ENCODE peak calls at places on chromosomes 3 and 15, in eight cellular contexts. I is ovary, O is adrenal gland, B is body of pancreas, T is Peyer's patch, S is GM12878, X is uterus, V is transverse colon. Q is an unnamed sample. For H3K36me3, the result is how much of the 10 kb centered on the place peaks cover.

GRCh38 chr3:29363110-29363509 is 82.2 kb downstream of the RBMS3 start:
- DNase-seq in I (no peak), O (no peak), B (no peak), T (no peak), S (no peak), X (no peak), V (no peak), Q (no peak)

GRCh38 chr3:66475386-66476020 is 25.3 kb downstream of the LRIG1 start:
- DNase-seq in I (no peak), O (no peak), B (peak), T (no peak), S (no peak), X (no peak), V (no peak), Q (no peak)

GRCh38 chr15:34213690-34214089 is 3.8 kb upstream of the KATNBL1 start:
- DNase-seq in I (no peak), O (no peak), B (no peak), T (no peak), S (no peak), X (no peak), V (no peak), Q (no peak)

GRCh38 chr15:100849021-100849831 is 30.4 kb upstream of the ALDH1A3 start:
- DNase-seq in I (peak), O (no peak), B (peak), T (peak), S (no peak), X (peak), V (peak), Q (peak)

GRCh38 chr3:147493666-147494065 is 84.5 kb downstream of the ZIC1 start:
- DNase-seq in I (no peak), O (no peak), B (no peak), T (no peak), S (no peak), X (no peak), V (no peak), Q (no peak)

GRCh38 chr3:31918179-31919165 is 62.6 kb downstream of the OSBPL10 start:
- DNase-seq in I (no peak), O (no peak), B (no peak), T (no peak), S (peak), X (no peak), V (no peak), Q (no peak)

GRCh38 chr3:121155023-121155422 is 247.0 kb downstream of the STXBP5L start:
- DNase-seq in I (no peak), O (no peak), B (no peak), T (no peak), S (no peak), X (no peak), V (no peak), Q (no peak)

GRCh38 chr15:79812536-79812935 is 84.3 kb downstream of the MTHFS start:
- DNase-seq in I (no peak), O (no peak), B (no peak), T (no peak), S (no peak), X (no peak), V (no peak), Q (no peak)

GRCh38 chr3:732326-732928 is 360.4 kb upstream of the CNTN6 start:
- DNase-seq in I (no peak), O (no peak), B (no peak), T (no peak), S (no peak), X (no peak), V (no peak), Q (no peak)

GRCh38 chr3:73497646-73498406 is 126.9 kb downstream of the PDZRN3 start:
- DNase-seq in I (no peak), O (no peak), B (no peak), T (no peak), S (no peak), X (no peak), V (no peak), Q (no peak)

GRCh38 chr3:195905970-195906864 is 2.1 kb downstream of the TNK2 start:
- DNase-seq in I (no peak), O (no peak), B (no peak), T (no peak), S (no peak), X (no peak), V (no peak), Q (no peak)

GRCh38 chr15:91981802-91982201 is 128.3 kb downstream of the SLCO3A1 start:
- DNase-seq in I (no peak), O (no peak), B (no peak), T (no peak), S (no peak), X (no peak), V (no peak), Q (no peak)

GRCh38 chr3:190081387-190081786 is 39.3 kb downstream of the P3H2 start:
- DNase-seq in I (no peak), O (no peak), B (no peak), T (no peak), S (no peak), X (no peak), V (no peak), Q (no peak)

GRCh38 chr3:11530153-11530721 is 113.5 kb downstream of the VGLL4 start:
- DNase-seq in I (peak), O (no peak), B (no peak), T (no peak), S (no peak), X (no peak), V (no peak), Q (no peak)

GRCh38 chr3:15327941-15328340 is 4.4 kb downstream of the SH3BP5 start:
- DNase-seq in I (no peak), O (peak), B (no peak), T (peak), S (no peak), X (peak), V (peak), Q (no peak)

GRCh38 chr3:55244247-55244646 is 242.9 kb downstream of the WNT5A start:
- DNase-seq in I (no peak), O (no peak), B (peak), T (no peak), S (no peak), X (no peak), V (no peak), Q (no peak)

GRCh38 chr3:160003520-160004128 is 15.0 kb downstream of the IL12A start:
- DNase-seq in I (no peak), O (peak), B (peak), T (peak), S (no peak), X (no peak), V (peak), Q (no peak)

GRCh38 chr3:120824613-120825012 is 82.1 kb downstream of the GTF2E1 start:
- DNase-seq in I (no peak), O (no peak), B (no peak), T (no peak), S (no peak), X (no peak), V (no peak), Q (no peak)

GRCh38 chr3:32313723-32314473 is 75.4 kb downstream of the CMTM8 start:
- DNase-seq in I (no peak), O (no peak), B (no peak), T (no peak), S (no peak), X (no peak), V (no peak), Q (no peak)

GRCh38 chr3:93931597-93932229 is 42.0 kb downstream of the PROS1 start:
- DNase-seq in I (no peak), O (no peak), B (no peak), T (no peak), S (no peak), X (no peak), V (no peak), Q (no peak)

GRCh38 chr3:33186524-33187367 is 31.9 kb downstream of the SUSD5 start:
- DNase-seq in I (no peak), O (no peak), B (no peak), T (no peak), S (no peak), X (no peak), V (no peak), Q (no peak)

GRCh38 chr15:39115379-39116057 is 465.4 kb upstream of the THBS1 start:
- DNase-seq in I (no peak), O (no peak), B (no peak), T (no peak), S (no peak), X (no peak), V (no peak), Q (no peak)
- TF ChIP-seq CTCF in I (no peak), O (no peak), B (no peak), T (no peak), S (no peak), X (no peak), V (no peak), Q (no peak)

GRCh38 chr3:180947761-180948390 is 35.4 kb downstream of the FXR1 start:
- DNase-seq in I (no peak), O (no peak), B (no peak), T (no peak), S (no peak), X (no peak), V (no peak), Q (no peak)
- H3K36me3 ChIP-seq in I (under half), O (half or more), B (under half), T (half or more), S (under half), X (under half), V (under half), Q (under half)

GRCh38 chr3:191328963-191329653 is at the start of gene CCDC50:
- DNase-seq in I (peak), O (peak), B (peak), T (peak), S (no peak), X (peak), V (peak), Q (peak)
- TF ChIP-seq POLR2A in I (peak), O (no peak), B (peak), T (peak), S (peak), X (peak), V (peak), Q (no peak)

GRCh38 chr3:168095611-168096209 is at the start of gene GOLIM4:
- DNase-seq in I (peak), O (peak), B (peak), T (peak), S (peak), X (peak), V (peak), Q (peak)
- TF ChIP-seq CTCF in I (no peak), O (no peak), B (no peak), T (peak), S (peak), X (peak), V (no peak), Q (no peak)

DNA sequence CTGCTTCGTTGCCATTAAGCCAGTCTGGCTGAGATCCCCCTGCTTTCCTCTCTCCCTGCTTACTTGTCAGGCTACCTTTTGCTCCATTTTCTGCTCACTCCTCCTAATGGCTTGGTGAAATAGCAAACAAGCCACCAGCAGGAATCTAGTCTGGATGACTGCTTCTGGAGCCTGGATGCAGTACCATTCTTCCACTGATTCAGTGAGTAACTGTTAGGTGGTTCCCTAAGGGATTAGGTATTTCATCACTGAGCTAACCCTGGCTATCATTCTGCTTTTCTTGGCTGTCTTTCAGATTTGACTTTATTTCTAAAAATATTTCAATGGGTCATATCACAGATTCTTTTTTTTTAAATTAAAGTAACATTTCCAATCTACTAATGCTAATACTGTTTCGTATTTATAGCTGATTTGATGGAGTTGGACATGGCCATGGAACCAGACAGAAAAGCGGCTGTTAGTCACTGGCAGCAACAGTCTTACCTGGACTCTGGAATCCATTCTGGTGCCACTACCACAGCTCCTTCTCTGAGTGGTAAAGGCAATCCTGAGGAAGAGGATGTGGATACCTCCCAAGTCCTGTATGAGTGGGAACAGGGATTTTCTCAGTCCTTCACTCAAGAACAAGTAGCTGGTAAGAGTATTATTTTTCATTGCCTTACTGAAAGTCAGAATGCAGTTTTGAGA is 25.0 kb downstream of the CTNNB1 start:
- DNase-seq in I (peak), O (no peak), B (no peak), T (no peak), S (no peak), X (no peak), V (no peak), Q (no peak)
- H3K36me3 ChIP-seq in I (under half), O (under half), B (under half), T (half or more), S (under half), X (under half), V (under half), Q (under half)

GRCh38 chr3:9945358-9945757 is 6.8 kb downstream of the PRRT3 start:
- DNase-seq in I (no peak), O (no peak), B (no peak), T (no peak), S (no peak), X (no peak), V (no peak), Q (no peak)

GRCh38 chr3:9946112-9947024 is 5.8 kb downstream of the PRRT3 start:
- DNase-seq in I (peak), O (peak), B (peak), T (peak), S (no peak), X (peak), V (peak), Q (peak)

GRCh38 chr3:9948586-9948985 is 3.6 kb downstream of the PRRT3 start:
- DNase-seq in I (no peak), O (no peak), B (no peak), T (no peak), S (no peak), X (no peak), V (no peak), Q (no peak)

GRCh38 chr3:9949115-9949514 is 3.1 kb downstream of the PRRT3 start:
- DNase-seq in I (no peak), O (no peak), B (no peak), T (no peak), S (no peak), X (no peak), V (no peak), Q (no peak)

GRCh38 chr3:9947025-9947995 is 4.9 kb downstream of the PRRT3 start:
- DNase-seq in I (peak), O (peak), B (peak), T (no peak), S (no peak), X (peak), V (peak), Q (peak)
- TF ChIP-seq POLR2A in I (no peak), O (peak), B (no peak), T (no peak), S (no peak), X (peak), V (no peak), Q (no peak)

DNA sequence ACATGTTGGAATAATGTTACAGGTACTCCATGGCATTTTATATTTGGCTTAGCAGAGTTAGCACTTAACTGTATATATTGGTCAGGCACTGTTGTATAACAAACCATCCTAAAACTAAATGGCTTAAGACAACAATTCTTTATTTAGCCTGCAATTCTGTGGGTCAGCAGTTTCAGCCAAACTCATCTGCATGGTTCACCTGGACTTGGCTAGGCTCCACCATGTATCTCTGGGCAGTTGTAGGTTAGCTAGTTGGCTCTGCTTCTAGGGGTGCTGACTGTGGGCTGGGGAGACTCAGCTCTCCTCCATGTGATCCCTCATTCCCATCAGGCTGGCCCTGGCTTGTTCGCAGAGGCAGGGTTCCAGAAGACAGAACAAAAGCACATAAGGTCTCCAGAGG is 34.4 kb downstream of the RARB start:
- DNase-seq in I (no peak), O (no peak), B (no peak), T (no peak), S (no peak), X (no peak), V (no peak), Q (no peak)
- TF ChIP-seq CTCF in I (no peak), O (no peak), B (no peak), T (no peak), S (no peak), X (no peak), V (no peak), Q (no peak)

GRCh38 chr3:184143327-184143726 is 8.2 kb downstream of the EIF2B5 start:
- DNase-seq in I (no peak), O (no peak), B (no peak), T (no peak), S (no peak), X (no peak), V (no peak), Q (no peak)
- H3K36me3 ChIP-seq in I (under half), O (half or more), B (under half), T (half or more), S (under half), X (under half), V (under half), Q (under half)

GRCh38 chr3:43770426-43771103 is 79.8 kb downstream of the ABHD5 start:
- DNase-seq in I (peak), O (peak), B (peak), T (peak), S (no peak), X (peak), V (peak), Q (no peak)
- TF ChIP-seq POLR2A in I (no peak), O (no peak), B (no peak), T (no peak), S (no peak), X (no peak), V (no peak), Q (no peak)

GRCh38 chr15:55786341-55786740 is 43.4 kb upstream of the PRTG start:
- DNase-seq in I (no peak), O (no peak), B (no peak), T (no peak), S (no peak), X (no peak), V (no peak), Q (no peak)

GRCh38 chr15:55784284-55784683 is 41.3 kb upstream of the PRTG start:
- DNase-seq in I (no peak), O (no peak), B (no peak), T (no peak), S (no peak), X (no peak), V (no peak), Q (no peak)

GRCh38 chr15:55791576-55792400 is 48.8 kb upstream of the PRTG start:
- DNase-seq in I (no peak), O (no peak), B (no peak), T (no peak), S (no peak), X (no peak), V (no peak), Q (no peak)

GRCh38 chr15:55795031-55795430 is 52.1 kb upstream of the PRTG start:
- DNase-seq in I (no peak), O (no peak), B (no peak), T (no peak), S (no peak), X (no peak), V (no peak), Q (no peak)

GRCh38 chr15:55789066-55789660 is 46.2 kb upstream of the PRTG start:
- DNase-seq in I (no peak), O (peak), B (peak), T (peak), S (no peak), X (no peak), V (peak), Q (no peak)
- TF ChIP-seq CTCF in I (no peak), O (no peak), B (no peak), T (peak), S (peak), X (peak), V (peak), Q (no peak)